ENCODE peak calls at places on chromosomes 3 and 15, in six cellular contexts. W, R, E, P, T and X are unnamed samples.

GRCh38 chr15:75348034-75348562 is 1.3 kb downstream of the NEIL1 start:
- DNase-seq in W (no peak), R (no peak), E (no peak), P (no peak), T (no peak), X (no peak)

GRCh38 chr3:194689493-194689901 is 3.8 kb downstream of the FAM43A start:
- DNase-seq in W (peak; percentile 65), R (no peak), E (peak; percentile 33), P (no peak), T (no peak), X (no peak)

GRCh38 chr3:186124618-186125017 is 15.7 kb upstream of the ETV5 start:
- DNase-seq in W (no peak), R (no peak), E (no peak), P (no peak), T (no peak), X (no peak)

GRCh38 chr15:41233367-41233771 is 2.3 kb downstream of the CHP1 start:
- DNase-seq in W (no peak), R (no peak), E (no peak), P (no peak), T (no peak), X (no peak)

GRCh38 chr3:160159806-160160205 is 65.4 kb upstream of the C3orf80 start:
- DNase-seq in W (no peak), R (no peak), E (no peak), P (no peak), T (no peak), X (no peak)

GRCh38 chr3:77227567-77227966 is 187.7 kb downstream of the ROBO2 start:
- DNase-seq in W (no peak), R (no peak), E (no peak), P (no peak), T (no peak), X (no peak)

GRCh38 chr3:48129921-48130320 is 58.3 kb downstream of the CDC25A start:
- DNase-seq in W (no peak), R (no peak), E (no peak), P (no peak), T (no peak), X (no peak)

GRCh38 chr3:9715127-9715526 is 11.5 kb downstream of the CPNE9 start:
- DNase-seq in W (no peak), R (no peak), E (no peak), P (no peak), T (peak; percentile 73), X (no peak)

GRCh38 chr15:85910796-85911195 is 116.1 kb upstream of the KLHL25 start:
- DNase-seq in W (no peak), R (no peak), E (no peak), P (no peak), T (no peak), X (no peak)

GRCh38 chr15:100720406-100720967 is 118.1 kb downstream of the ASB7 start:
- DNase-seq in W (no peak), R (no peak), E (no peak), P (no peak), T (peak; percentile 15), X (no peak)

GRCh38 chr3:52395503-52395865 is 49.4 kb downstream of the SEMA3G start:
- DNase-seq in W (no peak), R (no peak), E (no peak), P (no peak), T (no peak), X (no peak)

GRCh38 chr15:77418341-77419049 is 1.4 kb downstream of the PEAK1 start:
- DNase-seq in W (no peak), R (no peak), E (no peak), P (no peak), T (no peak), X (no peak)

GRCh38 chr3:14425574-14426304 is 23.3 kb downstream of the SLC6A6 start:
- DNase-seq in W (no peak), R (no peak), E (peak; percentile 88), P (peak; percentile 48), T (no peak), X (no peak)

GRCh38 chr15:55530861-55531313 is 22.9 kb upstream of the DNAAF4 start:
- DNase-seq in W (no peak), R (no peak), E (no peak), P (no peak), T (no peak), X (no peak)

GRCh38 chr15:92533298-92533697 is 122.3 kb downstream of the FAM174B start:
- DNase-seq in W (no peak), R (no peak), E (no peak), P (no peak), T (no peak), X (no peak)

GRCh38 chr3:147420361-147421183 is 11.4 kb downstream of the ZIC1 start:
- DNase-seq in W (no peak), R (no peak), E (no peak), P (no peak), T (no peak), X (no peak)

GRCh38 chr3:170448530-170449110 is 30.0 kb downstream of the CLDN11 start:
- DNase-seq in W (no peak), R (no peak), E (no peak), P (no peak), T (no peak), X (no peak)

GRCh38 chr3:127824151-127824825 is 2.0 kb upstream of the MGLL start:
- DNase-seq in W (no peak), R (no peak), E (peak; percentile 22), P (no peak), T (no peak), X (no peak)

GRCh38 chr3:178137206-178137605 is 399.0 kb upstream of the KCNMB2 start:
- DNase-seq in W (no peak), R (no peak), E (no peak), P (no peak), T (no peak), X (no peak)

GRCh38 chr3:99500485-99500884 is 137.9 kb upstream of the COL8A1 start:
- DNase-seq in W (no peak), R (no peak), E (no peak), P (no peak), T (no peak), X (no peak)

GRCh38 chr3:117248149-117248548 is 538.6 kb downstream of the TUSC7 start:
- DNase-seq in W (no peak), R (no peak), E (no peak), P (no peak), T (no peak), X (no peak)

GRCh38 chr15:63405159-63405558 is 23.5 kb upstream of the CA12 start:
- DNase-seq in W (no peak), R (no peak), E (no peak), P (no peak), T (no peak), X (no peak)

GRCh38 chr3:173659972-173660371 is 262.4 kb downstream of the NLGN1 start:
- DNase-seq in W (no peak), R (no peak), E (no peak), P (no peak), T (no peak), X (no peak)

GRCh38 chr3:88671594-88671993 is 435.8 kb upstream of the EPHA3 start:
- DNase-seq in W (no peak), R (no peak), E (no peak), P (no peak), T (no peak), X (no peak)

GRCh38 chr3:195385526-195385925 is 57.3 kb downstream of the ACAP2 start:
- DNase-seq in W (no peak), R (no peak), E (no peak), P (no peak), T (no peak), X (no peak)

GRCh38 chr3:153032891-153033290 is 129.1 kb upstream of the RAP2B start:
- DNase-seq in W (no peak), R (no peak), E (no peak), P (no peak), T (no peak), X (no peak)

GRCh38 chr3:171227828-171228227 is 201.3 kb upstream of the SLC2A2 start:
- DNase-seq in W (no peak), R (no peak), E (no peak), P (no peak), T (no peak), X (no peak)

GRCh38 chr3:180408654-180409053 is 193.3 kb upstream of the TTC14 start:
- DNase-seq in W (no peak), R (no peak), E (no peak), P (no peak), T (no peak), X (no peak)

GRCh38 chr3:66644549-66644948 is 143.7 kb upstream of the LRIG1 start:
- DNase-seq in W (no peak), R (no peak), E (no peak), P (no peak), T (no peak), X (no peak)

GRCh38 chr15:72496783-72497182 is 22.7 kb downstream of the ARIH1 start:
- DNase-seq in W (no peak), R (no peak), E (no peak), P (no peak), T (no peak), X (no peak)

GRCh38 chr15:55912982-55913381 is 80.4 kb downstream of the NEDD4 start:
- DNase-seq in W (no peak), R (no peak), E (no peak), P (no peak), T (no peak), X (no peak)

GRCh38 chr3:55402886-55403605 is 84.1 kb downstream of the WNT5A start:
- DNase-seq in W (no peak), R (no peak), E (no peak), P (no peak), T (no peak), X (no peak)

GRCh38 chr15:33068007-33068441 is 126.5 kb downstream of the FMN1 start:
- DNase-seq in W (peak; percentile 68), R (no peak), E (no peak), P (no peak), T (peak; percentile 76), X (no peak)

GRCh38 chr15:100727291-100727851 is 125.0 kb downstream of the ASB7 start:
- DNase-seq in W (no peak), R (no peak), E (peak; percentile 22), P (no peak), T (peak; percentile 27), X (peak; percentile 73)

GRCh38 chr15:44633603-44634002 is 29.9 kb downstream of the SPG11 start:
- DNase-seq in W (no peak), R (no peak), E (no peak), P (no peak), T (no peak), X (no peak)

GRCh38 chr15:82081904-82082810 is 36.3 kb upstream of the MEX3B start:
- DNase-seq in W (no peak), R (no peak), E (no peak), P (no peak), T (peak; percentile 71), X (no peak)

GRCh38 chr3:100316656-100317069 is 17.9 kb upstream of the NIT2 start:
- DNase-seq in W (no peak), R (no peak), E (peak; percentile 60), P (peak; percentile 50), T (no peak), X (no peak)

GRCh38 chr3:125679258-125679657 is 84.0 kb upstream of the OSBPL11 start:
- DNase-seq in W (no peak), R (no peak), E (no peak), P (no peak), T (no peak), X (no peak)